ENCODE peak calls at places on chromosomes 5 and 9, in six cellular contexts. One of them, this sample, is unnamed.

GRCh38 chr5:89524785-89525184 is 641.8 kb upstream of the MEF2C start:
- DNase-seq in mucosa of descending colon: no peak
- DNase-seq in cardiac fibroblast: no peak
- DNase-seq in left lung: no peak
- DNase-seq in AG09309: no peak
- DNase-seq in lower lobe of right lung: no peak
- DNase-seq in this sample: no peak

GRCh38 chr9:71692337-71692736 is 76.0 kb downstream of the CEMIP2 start:
- DNase-seq in lower lobe of right lung: no peak
- DNase-seq in mucosa of descending colon: no peak
- DNase-seq in AG09309: no peak
- DNase-seq in cardiac fibroblast: peak
- DNase-seq in left lung: peak
- DNase-seq in this sample: peak

GRCh38 chr5:157046041-157046440 is 12.9 kb downstream of the HAVCR1 start:
- DNase-seq in left lung: peak
- DNase-seq in cardiac fibroblast: no peak
- DNase-seq in mucosa of descending colon: no peak
- DNase-seq in AG09309: no peak
- DNase-seq in lower lobe of right lung: no peak
- DNase-seq in this sample: peak

GRCh38 chr9:133147412-133148271 is 16.1 kb downstream of the GBGT1 start:
- DNase-seq in left lung: peak
- DNase-seq in lower lobe of right lung: peak
- DNase-seq in mucosa of descending colon: peak
- DNase-seq in AG09309: no peak
- DNase-seq in cardiac fibroblast: peak
- DNase-seq in this sample: peak

GRCh38 chr9:107767711-107768110 is 278.1 kb upstream of the KLF4 start:
- DNase-seq in mucosa of descending colon: no peak
- DNase-seq in cardiac fibroblast: no peak
- DNase-seq in AG09309: no peak
- DNase-seq in left lung: no peak
- DNase-seq in lower lobe of right lung: no peak
- DNase-seq in this sample: no peak

GRCh38 chr5:174317261-174317894 is 271.9 kb downstream of the NSG2 start:
- DNase-seq in lower lobe of right lung: no peak
- DNase-seq in left lung: no peak
- DNase-seq in AG09309: no peak
- DNase-seq in mucosa of descending colon: no peak
- DNase-seq in cardiac fibroblast: peak
- DNase-seq in this sample: no peak

GRCh38 chr5:57780306-57780958 is 297.8 kb upstream of the ACTBL2 start:
- DNase-seq in AG09309: no peak
- DNase-seq in lower lobe of right lung: peak
- DNase-seq in mucosa of descending colon: no peak
- DNase-seq in cardiac fibroblast: no peak
- DNase-seq in left lung: peak
- DNase-seq in this sample: peak

GRCh38 chr9:36891341-36891811 is 142.7 kb downstream of the PAX5 start:
- DNase-seq in AG09309: no peak
- DNase-seq in mucosa of descending colon: no peak
- DNase-seq in cardiac fibroblast: no peak
- DNase-seq in lower lobe of right lung: no peak
- DNase-seq in left lung: no peak
- DNase-seq in this sample: no peak

GRCh38 chr5:55429707-55430253 is 105.0 kb downstream of the PLPP1 start:
- DNase-seq in AG09309: no peak
- DNase-seq in left lung: no peak
- DNase-seq in lower lobe of right lung: no peak
- DNase-seq in cardiac fibroblast: no peak
- DNase-seq in mucosa of descending colon: peak
- DNase-seq in this sample: peak

GRCh38 chr5:87650284-87650683 is 237.6 kb upstream of the CCNH start:
- DNase-seq in AG09309: no peak
- DNase-seq in lower lobe of right lung: no peak
- DNase-seq in left lung: no peak
- DNase-seq in cardiac fibroblast: peak
- DNase-seq in mucosa of descending colon: no peak
- DNase-seq in this sample: no peak

GRCh38 chr9:105359899-105360298 is 87.9 kb upstream of the FSD1L start:
- DNase-seq in left lung: no peak
- DNase-seq in lower lobe of right lung: no peak
- DNase-seq in mucosa of descending colon: no peak
- DNase-seq in cardiac fibroblast: peak
- DNase-seq in AG09309: peak
- DNase-seq in this sample: no peak

GRCh38 chr5:139861021-139861888 is 65.6 kb downstream of the PSD2 start:
- DNase-seq in AG09309: no peak
- DNase-seq in cardiac fibroblast: no peak
- DNase-seq in mucosa of descending colon: no peak
- DNase-seq in lower lobe of right lung: peak
- DNase-seq in left lung: no peak
- DNase-seq in this sample: no peak

GRCh38 chr5:170554566-170555267 is 50.9 kb downstream of the KCNIP1 start:
- DNase-seq in lower lobe of right lung: no peak
- DNase-seq in mucosa of descending colon: no peak
- DNase-seq in cardiac fibroblast: no peak
- DNase-seq in AG09309: no peak
- DNase-seq in left lung: no peak
- DNase-seq in this sample: no peak

GRCh38 chr9:26888271-26888670 is 4.3 kb downstream of the CAAP1 start:
- DNase-seq in lower lobe of right lung: no peak
- DNase-seq in AG09309: no peak
- DNase-seq in cardiac fibroblast: peak
- DNase-seq in mucosa of descending colon: no peak
- DNase-seq in left lung: no peak
- DNase-seq in this sample: no peak

GRCh38 chr5:76521240-76521758 is 101.9 kb downstream of the F2RL2 start:
- DNase-seq in mucosa of descending colon: no peak
- DNase-seq in AG09309: peak
- DNase-seq in left lung: no peak
- DNase-seq in lower lobe of right lung: no peak
- DNase-seq in cardiac fibroblast: peak
- DNase-seq in this sample: no peak

GRCh38 chr9:131310833-131311554 is 21.5 kb downstream of the PLPP7 start:
- DNase-seq in cardiac fibroblast: no peak
- DNase-seq in mucosa of descending colon: peak
- DNase-seq in AG09309: no peak
- DNase-seq in left lung: no peak
- DNase-seq in lower lobe of right lung: no peak
- DNase-seq in this sample: no peak

GRCh38 chr5:143887302-143887638 is 75.3 kb downstream of the HMHB1 start:
- DNase-seq in left lung: peak
- DNase-seq in cardiac fibroblast: peak
- DNase-seq in AG09309: peak
- DNase-seq in lower lobe of right lung: peak
- DNase-seq in mucosa of descending colon: no peak
- DNase-seq in this sample: no peak

GRCh38 chr5:135064235-135064570 is 30.2 kb upstream of the PITX1 start:
- DNase-seq in lower lobe of right lung: no peak
- DNase-seq in mucosa of descending colon: no peak
- DNase-seq in AG09309: no peak
- DNase-seq in left lung: peak
- DNase-seq in cardiac fibroblast: no peak
- DNase-seq in this sample: no peak

GRCh38 chr9:125985998-125986655 is 239.0 kb downstream of the PBX3 start:
- DNase-seq in lower lobe of right lung: no peak
- DNase-seq in left lung: no peak
- DNase-seq in mucosa of descending colon: no peak
- DNase-seq in cardiac fibroblast: no peak
- DNase-seq in AG09309: no peak
- DNase-seq in this sample: peak

GRCh38 chr5:133365326-133365725 is 247.0 kb downstream of the FSTL4 start:
- DNase-seq in AG09309: no peak
- DNase-seq in cardiac fibroblast: no peak
- DNase-seq in mucosa of descending colon: no peak
- DNase-seq in lower lobe of right lung: no peak
- DNase-seq in left lung: no peak
- DNase-seq in this sample: no peak

GRCh38 chr9:103804077-103804735 is 289.9 kb upstream of the SMC2 start:
- DNase-seq in cardiac fibroblast: peak
- DNase-seq in left lung: no peak
- DNase-seq in lower lobe of right lung: no peak
- DNase-seq in mucosa of descending colon: no peak
- DNase-seq in AG09309: no peak
- DNase-seq in this sample: no peak

GRCh38 chr5:129020683-129021082 is 55.4 kb downstream of the SLC27A6 start:
- DNase-seq in lower lobe of right lung: no peak
- DNase-seq in cardiac fibroblast: no peak
- DNase-seq in left lung: no peak
- DNase-seq in mucosa of descending colon: no peak
- DNase-seq in AG09309: no peak
- DNase-seq in this sample: no peak

GRCh38 chr5:88741964-88742363 is 141.0 kb downstream of the MEF2C start:
- DNase-seq in cardiac fibroblast: no peak
- DNase-seq in mucosa of descending colon: no peak
- DNase-seq in left lung: no peak
- DNase-seq in lower lobe of right lung: no peak
- DNase-seq in AG09309: no peak
- DNase-seq in this sample: no peak

GRCh38 chr5:142000709-142001484 is 11.9 kb downstream of the GNPDA1 start:
- DNase-seq in cardiac fibroblast: peak
- DNase-seq in lower lobe of right lung: no peak
- DNase-seq in left lung: no peak
- DNase-seq in mucosa of descending colon: no peak
- DNase-seq in AG09309: no peak
- DNase-seq in this sample: no peak

GRCh38 chr5:129135633-129136032 is 41.1 kb downstream of the ISOC1 start:
- DNase-seq in mucosa of descending colon: no peak
- DNase-seq in cardiac fibroblast: no peak
- DNase-seq in lower lobe of right lung: no peak
- DNase-seq in left lung: no peak
- DNase-seq in AG09309: no peak
- DNase-seq in this sample: no peak

GRCh38 chr5:141780240-141780951 is 97.8 kb downstream of the PCDH1 start:
- DNase-seq in cardiac fibroblast: no peak
- DNase-seq in AG09309: no peak
- DNase-seq in mucosa of descending colon: no peak
- DNase-seq in lower lobe of right lung: no peak
- DNase-seq in left lung: no peak
- DNase-seq in this sample: no peak

GRCh38 chr5:41182666-41183065 is 30.7 kb downstream of the C6 start:
- DNase-seq in lower lobe of right lung: no peak
- DNase-seq in mucosa of descending colon: no peak
- DNase-seq in left lung: no peak
- DNase-seq in cardiac fibroblast: no peak
- DNase-seq in AG09309: no peak
- DNase-seq in this sample: no peak

GRCh38 chr9:115628426-115628825 is 510.5 kb upstream of the TNC start:
- DNase-seq in cardiac fibroblast: no peak
- DNase-seq in lower lobe of right lung: no peak
- DNase-seq in AG09309: no peak
- DNase-seq in mucosa of descending colon: no peak
- DNase-seq in left lung: no peak
- DNase-seq in this sample: no peak

GRCh38 chr5:156181656-156182055 is 145.3 kb upstream of the SGCD start:
- DNase-seq in cardiac fibroblast: no peak
- DNase-seq in lower lobe of right lung: no peak
- DNase-seq in mucosa of descending colon: no peak
- DNase-seq in AG09309: no peak
- DNase-seq in left lung: no peak
- DNase-seq in this sample: no peak

GRCh38 chr5:61184708-61185107 is 22.4 kb upstream of the SMIM15 start:
- DNase-seq in left lung: no peak
- DNase-seq in lower lobe of right lung: no peak
- DNase-seq in mucosa of descending colon: no peak
- DNase-seq in AG09309: peak
- DNase-seq in cardiac fibroblast: peak
- DNase-seq in this sample: no peak

GRCh38 chr5:35683466-35683865 is 65.8 kb downstream of the SPEF2 start:
- DNase-seq in AG09309: no peak
- DNase-seq in left lung: no peak
- DNase-seq in mucosa of descending colon: no peak
- DNase-seq in lower lobe of right lung: no peak
- DNase-seq in cardiac fibroblast: no peak
- DNase-seq in this sample: no peak

GRCh38 chr5:34507948-34508347 is 148.2 kb upstream of the RAI14 start:
- DNase-seq in cardiac fibroblast: no peak
- DNase-seq in AG09309: no peak
- DNase-seq in lower lobe of right lung: no peak
- DNase-seq in left lung: no peak
- DNase-seq in mucosa of descending colon: no peak
- DNase-seq in this sample: no peak
- H3K4me3 ChIP-seq in cardiac fibroblast: no peak
- H3K4me3 ChIP-seq in AG09309: no peak
- H3K4me3 ChIP-seq in lower lobe of right lung: no peak
- H3K4me3 ChIP-seq in left lung: no peak
- H3K4me3 ChIP-seq in mucosa of descending colon: no peak
- H3K4me3 ChIP-seq in this sample: no peak

GRCh38 chr5:100904259-100904822 is 1.3 kb upstream of the ST8SIA4 start:
- DNase-seq in lower lobe of right lung: peak
- DNase-seq in left lung: peak
- DNase-seq in cardiac fibroblast: no peak
- DNase-seq in AG09309: no peak
- DNase-seq in mucosa of descending colon: peak
- DNase-seq in this sample: no peak
- H3K4me3 ChIP-seq in lower lobe of right lung: peak
- H3K4me3 ChIP-seq in left lung: peak
- H3K4me3 ChIP-seq in cardiac fibroblast: peak
- H3K4me3 ChIP-seq in AG09309: no peak
- H3K4me3 ChIP-seq in mucosa of descending colon: no peak
- H3K4me3 ChIP-seq in this sample: peak

GRCh38 chr5:68239485-68239884 is 23.9 kb downstream of the PIK3R1 start:
- DNase-seq in cardiac fibroblast: peak
- DNase-seq in left lung: peak
- DNase-seq in AG09309: peak
- DNase-seq in mucosa of descending colon: peak
- DNase-seq in lower lobe of right lung: peak
- DNase-seq in this sample: peak
- H3K4me3 ChIP-seq in cardiac fibroblast: no peak
- H3K4me3 ChIP-seq in left lung: no peak
- H3K4me3 ChIP-seq in AG09309: no peak
- H3K4me3 ChIP-seq in mucosa of descending colon: no peak
- H3K4me3 ChIP-seq in lower lobe of right lung: no peak
- H3K4me3 ChIP-seq in this sample: peak

DNA sequence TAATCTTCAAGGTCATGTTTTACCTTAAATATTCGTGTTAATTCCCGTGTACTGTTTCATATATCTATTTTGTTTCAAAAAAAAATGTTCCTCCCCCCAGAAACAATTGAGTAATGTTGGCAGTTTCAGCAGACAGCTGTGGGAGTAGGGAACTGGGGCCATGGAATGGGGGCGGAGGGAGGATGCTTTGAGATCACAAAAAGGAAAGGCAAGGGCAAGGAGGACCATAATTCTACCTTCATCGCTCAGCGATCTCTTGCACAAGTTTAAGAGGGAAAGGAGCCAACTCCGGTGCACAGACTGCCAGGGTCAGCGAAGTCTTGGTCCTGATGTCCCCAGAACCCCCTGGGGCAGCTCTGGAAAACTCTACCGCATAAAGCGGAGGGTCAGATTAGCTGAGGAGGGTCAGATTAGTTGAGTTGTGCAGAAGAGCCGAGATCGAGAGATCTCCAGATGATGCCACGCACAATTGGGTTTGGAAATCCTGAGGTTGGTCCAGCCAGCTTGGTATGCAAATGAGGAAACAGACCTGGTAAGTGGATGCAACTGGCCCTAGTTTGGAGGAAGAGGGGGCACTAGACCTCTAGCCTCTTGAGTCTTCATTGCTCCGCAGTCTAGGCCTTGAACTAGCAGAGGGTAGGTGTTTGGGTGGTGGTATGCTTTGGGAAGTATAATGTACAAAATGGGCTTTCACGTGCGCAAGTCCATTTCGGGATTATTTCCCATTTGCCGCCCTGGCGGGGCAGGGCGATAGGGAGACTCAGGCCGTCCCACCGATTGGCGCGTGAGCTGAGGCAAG is 24.0 kb downstream of the CDKN2A start:
- DNase-seq in lower lobe of right lung: no peak
- DNase-seq in mucosa of descending colon: no peak
- DNase-seq in left lung: no peak
- DNase-seq in cardiac fibroblast: no peak
- DNase-seq in AG09309: no peak
- DNase-seq in this sample: no peak
- H3K4me3 ChIP-seq in lower lobe of right lung: no peak
- H3K4me3 ChIP-seq in mucosa of descending colon: no peak
- H3K4me3 ChIP-seq in left lung: no peak
- H3K4me3 ChIP-seq in cardiac fibroblast: no peak
- H3K4me3 ChIP-seq in AG09309: no peak
- H3K4me3 ChIP-seq in this sample: no peak